ENCODE peak calls at places on chromosomes 1 and 21, in four cellular contexts. W is cardiac muscle cell, D is Caco-2, U is lung. M is an unnamed sample.

GRCh38 chr1:5936621-5937372 is 55.4 kb downstream of the NPHP4 start:
- DNase-seq in D (no peak), U (no peak), W (no peak), M (no peak)

GRCh38 chr1:185973645-185974044 is 239.5 kb downstream of the HMCN1 start:
- DNase-seq in W (peak), U (no peak), D (no peak), M (peak)

GRCh38 chr1:154453577-154454352 is 48.3 kb upstream of the TDRD10 start:
- DNase-seq in U (no peak), D (no peak), W (peak), M (no peak)

GRCh38 chr1:48610628-48611542 is 138.9 kb upstream of the SPATA6 start:
- DNase-seq in U (no peak), D (no peak), W (no peak), M (no peak)

GRCh38 chr1:221740941-221741363 is 937 bp downstream of the DUSP10 start:
- DNase-seq in D (no peak), W (no peak), U (peak), M (no peak)

GRCh38 chr21:45318556-45319341 is 31.1 kb upstream of the POFUT2 start:
- DNase-seq in U (no peak), W (peak), D (peak), M (no peak)

GRCh38 chr1:76433528-76433927 is 359.0 kb downstream of the ST6GALNAC3 start:
- DNase-seq in W (peak), U (no peak), D (no peak), M (no peak)

GRCh38 chr1:39981957-39982356 is 27.0 kb downstream of the MFSD2A start:
- DNase-seq in U (no peak), W (peak), D (no peak), M (peak)

GRCh38 chr1:110612060-110612745 is 6.0 kb upstream of the KCNA2 start:
- DNase-seq in W (no peak), D (no peak), U (no peak), M (no peak)

GRCh38 chr1:90370696-90371095 is 346.4 kb downstream of the BARHL2 start:
- DNase-seq in U (no peak), W (no peak), D (no peak), M (peak)

GRCh38 chr1:161226759-161227158 is 899 bp downstream of the TOMM40L start:
- DNase-seq in U (no peak), W (no peak), D (no peak), M (no peak)

GRCh38 chr1:53617382-53618217 is 121.4 kb downstream of the GLIS1 start:
- DNase-seq in U (no peak), W (no peak), D (no peak), M (no peak)

GRCh38 chr1:168227620-168228019 is 1.8 kb downstream of the SFT2D2 start:
- DNase-seq in W (peak), D (no peak), U (no peak), M (no peak)

GRCh38 chr21:46650476-46651098 is 15.1 kb downstream of the PRMT2 start:
- DNase-seq in D (no peak), U (no peak), W (no peak), M (no peak)

GRCh38 chr1:59215766-59216291 is 81.1 kb upstream of the FGGY start:
- DNase-seq in W (no peak), D (no peak), U (no peak), M (no peak)

GRCh38 chr1:116033322-116033721 is 57.0 kb downstream of the SLC22A15 start:
- DNase-seq in W (no peak), D (no peak), U (no peak), M (no peak)

GRCh38 chr1:95994643-95995042 is 726.9 kb upstream of the PTBP2 start:
- DNase-seq in D (no peak), W (peak), U (no peak), M (no peak)

GRCh38 chr1:65174585-65174984 is 26.6 kb downstream of the AK4 start:
- DNase-seq in W (peak), D (no peak), U (peak), M (peak)

GRCh38 chr1:98761238-98761637 is 99.7 kb downstream of the SNX7 start:
- DNase-seq in D (peak), U (no peak), W (no peak), M (no peak)

GRCh38 chr1:205950280-205950679 is 7.0 kb upstream of the SLC26A9 start:
- DNase-seq in W (peak), D (no peak), U (no peak), M (peak)

GRCh38 chr1:20891091-20891490 is 104.0 kb upstream of the HP1BP3 start:
- DNase-seq in U (no peak), W (no peak), D (no peak), M (no peak)

GRCh38 chr1:214843281-214843680 is 239.3 kb upstream of the KCNK2 start:
- DNase-seq in W (no peak), D (no peak), U (no peak), M (no peak)

GRCh38 chr1:175538442-175538841 is 205.0 kb downstream of the TNR start:
- DNase-seq in W (no peak), U (no peak), D (no peak), M (no peak)

GRCh38 chr1:206706298-206706791 is 21.6 kb downstream of the MAPKAPK2 start:
- DNase-seq in U (no peak), D (no peak), W (peak), M (peak)

GRCh38 chr1:51284487-51284954 is 45.8 kb downstream of the TTC39A start:
- DNase-seq in W (peak), U (peak), D (no peak), M (no peak)

GRCh38 chr1:210125143-210125542 is 107.5 kb upstream of the SERTAD4 start:
- DNase-seq in U (no peak), D (no peak), W (no peak), M (no peak)

GRCh38 chr1:180168786-180169640 is 14.3 kb downstream of the QSOX1 start:
- DNase-seq in U (peak), D (peak), W (peak), M (no peak)

GRCh38 chr1:234782057-234782800 is 172.3 kb upstream of the IRF2BP2 start:
- DNase-seq in D (no peak), W (no peak), U (no peak), M (no peak)

GRCh38 chr1:87508247-87508646 is 179.6 kb downstream of the LMO4 start:
- DNase-seq in W (no peak), D (no peak), U (no peak), M (no peak)

GRCh38 chr1:247332215-247332900 is 691 bp upstream of the ZNF496 start:
- DNase-seq in W (peak), D (peak), U (peak), M (no peak)

GRCh38 chr21:36385909-36386642 is 884 bp downstream of the CHAF1B start:
- DNase-seq in D (no peak), W (peak), U (no peak), M (no peak)
- H3K4me3 ChIP-seq in D (peak), W (peak), U (peak), M (peak)

DNA sequence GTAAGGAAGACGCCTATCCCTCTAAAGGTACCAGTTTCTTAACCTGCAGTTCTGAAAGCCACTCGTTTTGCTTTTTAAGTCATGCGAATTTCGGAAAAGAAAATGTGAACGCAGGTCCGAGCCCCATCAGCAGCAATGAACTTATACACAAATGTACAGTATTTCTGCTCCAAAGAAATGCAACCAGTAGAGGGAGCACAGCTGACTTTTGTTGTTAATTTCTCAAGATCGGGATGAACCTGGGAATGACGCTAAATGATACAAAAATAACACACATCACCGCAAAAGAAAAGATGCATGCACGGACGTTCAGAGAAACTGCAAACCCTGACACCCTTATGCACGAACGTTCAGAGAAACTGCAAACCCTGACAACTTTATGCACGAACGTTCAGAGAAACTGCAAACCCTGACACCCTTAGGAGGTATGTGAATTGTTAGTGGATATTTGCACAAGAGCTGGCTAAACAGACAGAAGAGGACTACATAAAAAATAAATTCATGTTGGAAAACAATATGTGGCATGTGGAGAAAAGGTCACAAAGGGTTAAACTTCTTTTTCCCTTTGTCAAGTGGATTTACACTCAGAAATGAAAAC is 3.5 kb upstream of the TIAM1 start:
- DNase-seq in U (no peak), W (peak), D (no peak), M (no peak)
- TF ChIP-seq CTCF in U (peak), W (peak), D (peak), M (peak)

DNA sequence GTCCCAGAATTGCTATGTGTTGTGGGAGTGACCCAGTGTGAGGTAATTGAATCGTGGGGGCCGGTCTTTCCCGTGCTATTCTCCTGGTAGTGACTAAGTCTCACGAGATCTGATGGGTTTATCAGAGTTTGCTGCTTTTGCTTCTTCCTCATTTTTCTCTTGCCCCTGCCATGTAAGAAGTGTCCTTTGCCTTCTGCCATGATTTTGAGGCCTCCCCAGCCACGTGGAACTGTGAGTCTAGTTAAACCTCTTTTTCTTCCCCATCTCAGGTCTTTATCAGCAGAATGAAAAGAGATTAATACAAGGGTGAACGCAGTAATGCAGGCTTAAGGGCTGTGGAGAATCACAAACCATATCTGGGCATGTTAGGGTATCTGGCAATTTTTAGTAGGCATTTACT is 624.0 kb downstream of the USP25 start:
- DNase-seq in U (no peak), D (no peak), W (no peak), M (no peak)
- H3K4me3 ChIP-seq in U (no peak), D (no peak), W (no peak), M (no peak)

GRCh38 chr1:164440222-164440621 is 118.8 kb upstream of the PBX1 start:
- DNase-seq in D (peak), U (no peak), W (peak), M (no peak)
- TF ChIP-seq CTCF in D (peak), U (no peak), W (peak), M (peak)

GRCh38 chr21:34743831-34744230 is 75.0 kb downstream of the CLIC6 start:
- DNase-seq in D (no peak), U (peak), W (peak), M (peak)

GRCh38 chr21:34748862-34749261 is 80.1 kb downstream of the CLIC6 start:
- DNase-seq in W (no peak), U (no peak), D (no peak), M (no peak)

GRCh38 chr21:34745557-34746255 is 76.9 kb downstream of the CLIC6 start:
- DNase-seq in D (peak), U (peak), W (peak), M (peak)

GRCh38 chr21:34743285-34743684 is 74.5 kb downstream of the CLIC6 start:
- DNase-seq in U (no peak), D (no peak), W (no peak), M (no peak)

GRCh38 chr21:34744801-34745200 is 76.0 kb downstream of the CLIC6 start:
- DNase-seq in D (no peak), W (no peak), U (no peak), M (no peak)
- H3K4me3 ChIP-seq in D (no peak), W (no peak), U (no peak), M (no peak)

DNA sequence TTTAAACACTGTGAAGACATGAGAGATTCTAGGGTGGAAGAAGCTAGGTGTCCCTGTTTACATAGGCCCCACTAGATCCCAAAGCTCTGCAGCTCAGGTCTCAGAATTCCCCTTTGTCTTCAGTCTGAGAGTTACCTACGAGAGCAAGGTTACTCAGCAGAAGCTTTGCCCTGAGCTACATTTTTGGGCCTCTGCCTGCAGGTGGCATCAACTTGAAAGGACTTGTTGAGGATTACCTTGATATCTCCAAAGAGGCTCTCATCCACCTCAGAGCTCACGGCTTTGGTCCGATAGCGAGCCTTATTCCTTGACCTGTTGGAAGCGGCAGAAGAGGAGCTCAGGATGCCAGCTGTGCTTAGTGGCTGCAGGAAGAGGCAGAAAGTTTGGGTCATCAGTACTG is 7.0 kb downstream of the CFAP45 start:
- DNase-seq in W (no peak), U (no peak), D (peak), M (no peak)
- TF ChIP-seq CTCF in W (no peak), U (no peak), D (no peak), M (no peak)

GRCh38 chr1:72285074-72285425 is 2.7 kb upstream of the NEGR1 start:
- DNase-seq in W (no peak), U (no peak), D (no peak), M (peak)
- H3K4me3 ChIP-seq in W (peak), U (no peak), D (no peak), M (peak)